ENCODE peak calls at places on chromosomes 5 and 9, in six cellular contexts. One of them, this sample, is unnamed.

GRCh38 chr5:10065428-10066000 is 184.2 kb downstream of the ATPSCKMT start:
- DNase-seq in DMS153: no peak
- DNase-seq in GM20000: no peak
- DNase-seq in stimulated activated CD4-positive, alpha-beta T cell treated with anti-CD3 and anti-CD28 coated beads, Interleukin-1b, Interleukin-23, amount 100 ng/mL, for 4 hours: no peak
- DNase-seq in cardiac muscle cell: no peak
- DNase-seq in A673: no peak
- DNase-seq in this sample: no peak

GRCh38 chr5:143143973-143144372 is 259.5 kb downstream of the NR3C1 start:
- DNase-seq in DMS153: no peak
- DNase-seq in GM20000: no peak
- DNase-seq in stimulated activated CD4-positive, alpha-beta T cell treated with anti-CD3 and anti-CD28 coated beads, Interleukin-1b, Interleukin-23, amount 100 ng/mL, for 4 hours: no peak
- DNase-seq in cardiac muscle cell: no peak
- DNase-seq in A673: no peak
- DNase-seq in this sample: no peak

GRCh38 chr5:151264113-151264512 is 11.1 kb downstream of the GM2A start:
- DNase-seq in DMS153: no peak
- DNase-seq in GM20000: no peak
- DNase-seq in stimulated activated CD4-positive, alpha-beta T cell treated with anti-CD3 and anti-CD28 coated beads, Interleukin-1b, Interleukin-23, amount 100 ng/mL, for 4 hours: no peak
- DNase-seq in cardiac muscle cell: peak
- DNase-seq in A673: no peak
- DNase-seq in this sample: no peak

GRCh38 chr9:133825555-133826198 is 87.5 kb upstream of the SARDH start:
- DNase-seq in DMS153: no peak
- DNase-seq in GM20000: no peak
- DNase-seq in stimulated activated CD4-positive, alpha-beta T cell treated with anti-CD3 and anti-CD28 coated beads, Interleukin-1b, Interleukin-23, amount 100 ng/mL, for 4 hours: no peak
- DNase-seq in cardiac muscle cell: peak
- DNase-seq in A673: peak
- DNase-seq in this sample: no peak

GRCh38 chr5:167699434-167699833 is 592.0 kb upstream of the WWC1 start:
- DNase-seq in DMS153: no peak
- DNase-seq in GM20000: no peak
- DNase-seq in stimulated activated CD4-positive, alpha-beta T cell treated with anti-CD3 and anti-CD28 coated beads, Interleukin-1b, Interleukin-23, amount 100 ng/mL, for 4 hours: no peak
- DNase-seq in cardiac muscle cell: peak
- DNase-seq in A673: peak
- DNase-seq in this sample: peak

GRCh38 chr9:91500509-91501011 is 76.9 kb upstream of the NFIL3 start:
- DNase-seq in DMS153: no peak
- DNase-seq in GM20000: no peak
- DNase-seq in stimulated activated CD4-positive, alpha-beta T cell treated with anti-CD3 and anti-CD28 coated beads, Interleukin-1b, Interleukin-23, amount 100 ng/mL, for 4 hours: no peak
- DNase-seq in cardiac muscle cell: peak
- DNase-seq in A673: peak
- DNase-seq in this sample: no peak

GRCh38 chr9:93266521-93267001 is 82.6 kb downstream of the WNK2 start:
- DNase-seq in DMS153: no peak
- DNase-seq in GM20000: peak
- DNase-seq in stimulated activated CD4-positive, alpha-beta T cell treated with anti-CD3 and anti-CD28 coated beads, Interleukin-1b, Interleukin-23, amount 100 ng/mL, for 4 hours: no peak
- DNase-seq in cardiac muscle cell: no peak
- DNase-seq in A673: no peak
- DNase-seq in this sample: no peak

GRCh38 chr5:106521701-106522100 is 1149.0 kb downstream of the EFNA5 start:
- DNase-seq in DMS153: no peak
- DNase-seq in GM20000: no peak
- DNase-seq in stimulated activated CD4-positive, alpha-beta T cell treated with anti-CD3 and anti-CD28 coated beads, Interleukin-1b, Interleukin-23, amount 100 ng/mL, for 4 hours: no peak
- DNase-seq in cardiac muscle cell: peak
- DNase-seq in A673: peak
- DNase-seq in this sample: no peak

GRCh38 chr5:103829585-103829984 is 267.0 kb upstream of the NUDT12 start:
- DNase-seq in DMS153: no peak
- DNase-seq in GM20000: no peak
- DNase-seq in stimulated activated CD4-positive, alpha-beta T cell treated with anti-CD3 and anti-CD28 coated beads, Interleukin-1b, Interleukin-23, amount 100 ng/mL, for 4 hours: no peak
- DNase-seq in cardiac muscle cell: no peak
- DNase-seq in A673: no peak
- DNase-seq in this sample: peak

GRCh38 chr9:123954921-123955320 is 25.0 kb upstream of the DENND1A start:
- DNase-seq in DMS153: no peak
- DNase-seq in GM20000: no peak
- DNase-seq in stimulated activated CD4-positive, alpha-beta T cell treated with anti-CD3 and anti-CD28 coated beads, Interleukin-1b, Interleukin-23, amount 100 ng/mL, for 4 hours: no peak
- DNase-seq in cardiac muscle cell: peak
- DNase-seq in A673: peak
- DNase-seq in this sample: no peak

GRCh38 chr5:72557147-72557501 is 49.9 kb upstream of the ZNF366 start:
- DNase-seq in DMS153: no peak
- DNase-seq in GM20000: no peak
- DNase-seq in stimulated activated CD4-positive, alpha-beta T cell treated with anti-CD3 and anti-CD28 coated beads, Interleukin-1b, Interleukin-23, amount 100 ng/mL, for 4 hours: no peak
- DNase-seq in cardiac muscle cell: no peak
- DNase-seq in A673: no peak
- DNase-seq in this sample: no peak

GRCh38 chr5:6396043-6396442 is 17.7 kb upstream of the MED10 start:
- DNase-seq in DMS153: no peak
- DNase-seq in GM20000: no peak
- DNase-seq in stimulated activated CD4-positive, alpha-beta T cell treated with anti-CD3 and anti-CD28 coated beads, Interleukin-1b, Interleukin-23, amount 100 ng/mL, for 4 hours: no peak
- DNase-seq in cardiac muscle cell: no peak
- DNase-seq in A673: no peak
- DNase-seq in this sample: no peak

GRCh38 chr5:150637245-150638052 is 3.0 kb upstream of the SYNPO start:
- DNase-seq in DMS153: no peak
- DNase-seq in GM20000: no peak
- DNase-seq in stimulated activated CD4-positive, alpha-beta T cell treated with anti-CD3 and anti-CD28 coated beads, Interleukin-1b, Interleukin-23, amount 100 ng/mL, for 4 hours: no peak
- DNase-seq in cardiac muscle cell: peak
- DNase-seq in A673: peak
- DNase-seq in this sample: no peak

GRCh38 chr5:177043114-177043513 is 20.6 kb downstream of the ZNF346 start:
- DNase-seq in DMS153: no peak
- DNase-seq in GM20000: no peak
- DNase-seq in stimulated activated CD4-positive, alpha-beta T cell treated with anti-CD3 and anti-CD28 coated beads, Interleukin-1b, Interleukin-23, amount 100 ng/mL, for 4 hours: no peak
- DNase-seq in cardiac muscle cell: no peak
- DNase-seq in A673: no peak
- DNase-seq in this sample: no peak

GRCh38 chr5:35926389-35927051 is 11.9 kb downstream of the CAPSL start:
- DNase-seq in DMS153: peak
- DNase-seq in GM20000: peak
- DNase-seq in stimulated activated CD4-positive, alpha-beta T cell treated with anti-CD3 and anti-CD28 coated beads, Interleukin-1b, Interleukin-23, amount 100 ng/mL, for 4 hours: no peak
- DNase-seq in cardiac muscle cell: peak
- DNase-seq in A673: peak
- DNase-seq in this sample: peak

GRCh38 chr9:81465468-81466002 is 223.8 kb downstream of the TLE1 start:
- DNase-seq in DMS153: no peak
- DNase-seq in GM20000: no peak
- DNase-seq in stimulated activated CD4-positive, alpha-beta T cell treated with anti-CD3 and anti-CD28 coated beads, Interleukin-1b, Interleukin-23, amount 100 ng/mL, for 4 hours: no peak
- DNase-seq in cardiac muscle cell: peak
- DNase-seq in A673: no peak
- DNase-seq in this sample: no peak

GRCh38 chr5:149005077-149005892 is 57.6 kb downstream of the SH3TC2 start:
- DNase-seq in DMS153: no peak
- DNase-seq in GM20000: no peak
- DNase-seq in stimulated activated CD4-positive, alpha-beta T cell treated with anti-CD3 and anti-CD28 coated beads, Interleukin-1b, Interleukin-23, amount 100 ng/mL, for 4 hours: no peak
- DNase-seq in cardiac muscle cell: peak
- DNase-seq in A673: peak
- DNase-seq in this sample: no peak

GRCh38 chr5:167057665-167058064 is 1233.8 kb upstream of the WWC1 start:
- DNase-seq in DMS153: no peak
- DNase-seq in GM20000: no peak
- DNase-seq in stimulated activated CD4-positive, alpha-beta T cell treated with anti-CD3 and anti-CD28 coated beads, Interleukin-1b, Interleukin-23, amount 100 ng/mL, for 4 hours: no peak
- DNase-seq in cardiac muscle cell: peak
- DNase-seq in A673: no peak
- DNase-seq in this sample: no peak

GRCh38 chr9:136865768-136866103 is 372 bp downstream of the EDF1 start:
- DNase-seq in DMS153: no peak
- DNase-seq in GM20000: no peak
- DNase-seq in stimulated activated CD4-positive, alpha-beta T cell treated with anti-CD3 and anti-CD28 coated beads, Interleukin-1b, Interleukin-23, amount 100 ng/mL, for 4 hours: no peak
- DNase-seq in cardiac muscle cell: no peak
- DNase-seq in A673: no peak
- DNase-seq in this sample: no peak

GRCh38 chr5:38595149-38595725 is 38.8 kb upstream of the LIFR start:
- DNase-seq in DMS153: no peak
- DNase-seq in GM20000: no peak
- DNase-seq in stimulated activated CD4-positive, alpha-beta T cell treated with anti-CD3 and anti-CD28 coated beads, Interleukin-1b, Interleukin-23, amount 100 ng/mL, for 4 hours: no peak
- DNase-seq in cardiac muscle cell: peak
- DNase-seq in A673: peak
- DNase-seq in this sample: no peak

GRCh38 chr5:90144625-90145327 is 264.8 kb downstream of the CETN3 start:
- DNase-seq in DMS153: no peak
- DNase-seq in GM20000: no peak
- DNase-seq in stimulated activated CD4-positive, alpha-beta T cell treated with anti-CD3 and anti-CD28 coated beads, Interleukin-1b, Interleukin-23, amount 100 ng/mL, for 4 hours: no peak
- DNase-seq in cardiac muscle cell: peak
- DNase-seq in A673: no peak
- DNase-seq in this sample: no peak

GRCh38 chr5:64900618-64901017 is 131.9 kb downstream of the CWC27 start:
- DNase-seq in DMS153: no peak
- DNase-seq in GM20000: no peak
- DNase-seq in stimulated activated CD4-positive, alpha-beta T cell treated with anti-CD3 and anti-CD28 coated beads, Interleukin-1b, Interleukin-23, amount 100 ng/mL, for 4 hours: no peak
- DNase-seq in cardiac muscle cell: no peak
- DNase-seq in A673: no peak
- DNase-seq in this sample: no peak

GRCh38 chr9:129289883-129290282 is 111.8 kb upstream of the IER5L start:
- DNase-seq in DMS153: no peak
- DNase-seq in GM20000: no peak
- DNase-seq in stimulated activated CD4-positive, alpha-beta T cell treated with anti-CD3 and anti-CD28 coated beads, Interleukin-1b, Interleukin-23, amount 100 ng/mL, for 4 hours: no peak
- DNase-seq in cardiac muscle cell: no peak
- DNase-seq in A673: no peak
- DNase-seq in this sample: no peak

GRCh38 chr9:6689893-6690634 is 44.5 kb upstream of the GLDC start:
- DNase-seq in DMS153: no peak
- DNase-seq in GM20000: no peak
- DNase-seq in stimulated activated CD4-positive, alpha-beta T cell treated with anti-CD3 and anti-CD28 coated beads, Interleukin-1b, Interleukin-23, amount 100 ng/mL, for 4 hours: no peak
- DNase-seq in cardiac muscle cell: no peak
- DNase-seq in A673: no peak
- DNase-seq in this sample: no peak

GRCh38 chr9:18327106-18327505 is 146.8 kb upstream of the ADAMTSL1 start:
- DNase-seq in DMS153: no peak
- DNase-seq in GM20000: no peak
- DNase-seq in stimulated activated CD4-positive, alpha-beta T cell treated with anti-CD3 and anti-CD28 coated beads, Interleukin-1b, Interleukin-23, amount 100 ng/mL, for 4 hours: no peak
- DNase-seq in cardiac muscle cell: no peak
- DNase-seq in A673: no peak
- DNase-seq in this sample: no peak

GRCh38 chr5:151520294-151520693 is 70.8 kb downstream of the FAT2 start:
- DNase-seq in DMS153: no peak
- DNase-seq in GM20000: no peak
- DNase-seq in stimulated activated CD4-positive, alpha-beta T cell treated with anti-CD3 and anti-CD28 coated beads, Interleukin-1b, Interleukin-23, amount 100 ng/mL, for 4 hours: no peak
- DNase-seq in cardiac muscle cell: no peak
- DNase-seq in A673: no peak
- DNase-seq in this sample: no peak

GRCh38 chr5:89878140-89878570 is 531.4 kb downstream of the CETN3 start:
- DNase-seq in DMS153: no peak
- DNase-seq in GM20000: no peak
- DNase-seq in stimulated activated CD4-positive, alpha-beta T cell treated with anti-CD3 and anti-CD28 coated beads, Interleukin-1b, Interleukin-23, amount 100 ng/mL, for 4 hours: no peak
- DNase-seq in cardiac muscle cell: peak
- DNase-seq in A673: peak
- DNase-seq in this sample: peak

GRCh38 chr9:22005700-22006605 is 3.2 kb downstream of the CDKN2B start:
- DNase-seq in DMS153: no peak
- DNase-seq in GM20000: no peak
- DNase-seq in stimulated activated CD4-positive, alpha-beta T cell treated with anti-CD3 and anti-CD28 coated beads, Interleukin-1b, Interleukin-23, amount 100 ng/mL, for 4 hours: no peak
- DNase-seq in cardiac muscle cell: peak
- DNase-seq in A673: no peak
- DNase-seq in this sample: no peak

GRCh38 chr9:90894956-90895687 is 93.5 kb downstream of the SYK start:
- DNase-seq in DMS153: no peak
- DNase-seq in GM20000: no peak
- DNase-seq in stimulated activated CD4-positive, alpha-beta T cell treated with anti-CD3 and anti-CD28 coated beads, Interleukin-1b, Interleukin-23, amount 100 ng/mL, for 4 hours: no peak
- DNase-seq in cardiac muscle cell: no peak
- DNase-seq in A673: peak
- DNase-seq in this sample: peak

GRCh38 chr5:124702442-124703024 is 43.9 kb downstream of the ZNF608 start:
- DNase-seq in DMS153: no peak
- DNase-seq in GM20000: no peak
- DNase-seq in stimulated activated CD4-positive, alpha-beta T cell treated with anti-CD3 and anti-CD28 coated beads, Interleukin-1b, Interleukin-23, amount 100 ng/mL, for 4 hours: no peak
- DNase-seq in cardiac muscle cell: no peak
- DNase-seq in A673: peak
- DNase-seq in this sample: no peak